ENCODE peak calls at places on chromosomes 3 and 15, in ten cellular contexts. B is cardiac muscle cell; Y is effector memory CD4-positive, alpha-beta T cell; S is A549; X is stomach; F is fibroblast of mammary gland; K is GM23248; R is PC-3; H is vagina; M is GM23338. U is an unnamed sample.

GRCh38 chr3:30042274-30042859 is 564.0 kb upstream of the TGFBR2 start:
- DNase-seq in K (peak), S (peak), Y (peak), B (peak), M (peak), F (peak), X (peak), R (peak), H (no peak), U (peak)

GRCh38 chr3:48564022-48564421 is 441 bp upstream of the UCN2 start:
- DNase-seq in S (peak), X (peak), F (peak), B (no peak), M (no peak), Y (no peak), K (peak), R (peak), H (no peak), U (peak)

GRCh38 chr15:84727429-84727828 is 11.5 kb upstream of the SEC11A start:
- DNase-seq in K (no peak), F (no peak), Y (no peak), H (no peak), S (no peak), R (no peak), M (no peak), B (no peak), X (no peak), U (no peak)

GRCh38 chr15:67185621-67186225 is 68.7 kb downstream of the AAGAB start:
- DNase-seq in X (no peak), H (peak), M (no peak), R (no peak), B (no peak), F (peak), Y (no peak), K (peak), S (peak), U (peak)

GRCh38 chr3:37704129-37704528 is 157.6 kb upstream of the CTDSPL start:
- DNase-seq in S (no peak), B (no peak), Y (no peak), K (no peak), M (no peak), X (no peak), R (no peak), H (no peak), F (no peak), U (no peak)

GRCh38 chr3:27630892-27631291 is 91.2 kb downstream of the EOMES start:
- DNase-seq in S (peak), R (peak), M (no peak), X (no peak), K (peak), F (peak), B (no peak), Y (no peak), H (no peak), U (peak)

GRCh38 chr3:120450914-120451669 is at the start of gene FSTL1:
- DNase-seq in H (peak), Y (no peak), K (peak), M (peak), B (peak), X (no peak), R (peak), F (peak), S (no peak), U (peak)

GRCh38 chr15:60745469-60745971 is 266.6 kb upstream of the ICE2 start:
- DNase-seq in X (no peak), R (no peak), B (no peak), K (peak), S (no peak), F (peak), H (peak), Y (no peak), M (no peak), U (no peak)

GRCh38 chr3:13495921-13496723 is 16.0 kb downstream of the HDAC11 start:
- DNase-seq in X (peak), B (peak), M (peak), Y (peak), K (peak), F (peak), R (peak), S (peak), H (no peak), U (peak)

GRCh38 chr3:194508486-194509449 is 22.0 kb upstream of the ATP13A3 start:
- DNase-seq in H (no peak), S (no peak), X (no peak), B (no peak), Y (no peak), K (no peak), M (no peak), F (no peak), R (no peak), U (peak)

GRCh38 chr15:90902996-90903732 is at the start of gene MAN2A2:
- DNase-seq in X (peak), B (peak), M (peak), K (peak), H (no peak), S (peak), F (peak), Y (peak), R (peak), U (peak)

GRCh38 chr3:72281551-72281950 is 496.6 kb upstream of the PROK2 start:
- DNase-seq in B (no peak), Y (no peak), R (no peak), X (no peak), F (no peak), S (no peak), K (no peak), H (no peak), M (no peak), U (no peak)

GRCh38 chr3:30720586-30721313 is 114.3 kb downstream of the TGFBR2 start:
- DNase-seq in R (peak), S (peak), M (no peak), B (no peak), F (peak), H (no peak), Y (no peak), X (no peak), K (peak), U (peak)

GRCh38 chr3:51581529-51581928 is 43.0 kb downstream of the RAD54L2 start:
- DNase-seq in B (no peak), H (no peak), F (peak), R (no peak), M (peak), X (no peak), Y (no peak), S (no peak), K (peak), U (peak)

GRCh38 chr15:58268746-58269145 is 130.6 kb downstream of the AQP9 start:
- DNase-seq in H (no peak), F (no peak), Y (no peak), M (no peak), B (no peak), R (no peak), S (no peak), X (no peak), K (no peak), U (no peak)

GRCh38 chr3:47452460-47453215 is 23.1 kb downstream of the SCAP start:
- DNase-seq in F (no peak), X (no peak), M (no peak), H (no peak), Y (no peak), R (no peak), K (no peak), S (no peak), B (no peak), U (no peak)

GRCh38 chr15:98123834-98124233 is 163.3 kb downstream of the ARRDC4 start:
- DNase-seq in S (no peak), Y (no peak), B (no peak), K (peak), F (peak), R (no peak), H (no peak), X (no peak), M (no peak), U (no peak)

GRCh38 chr3:184659797-184660301 is 52.0 kb downstream of the MAGEF1 start:
- DNase-seq in H (no peak), M (peak), X (no peak), R (no peak), F (no peak), S (no peak), Y (no peak), B (peak), K (no peak), U (peak)

GRCh38 chr15:100849021-100849831 is 30.4 kb upstream of the ALDH1A3 start:
- DNase-seq in M (peak), K (peak), H (no peak), F (peak), R (peak), X (peak), S (peak), Y (peak), B (peak), U (peak)

GRCh38 chr3:141644931-141645330 is 93.2 kb upstream of the RNF7 start:
- DNase-seq in X (peak), M (peak), B (peak), K (peak), F (peak), Y (peak), S (peak), H (no peak), R (peak), U (peak)

GRCh38 chr3:63470745-63471144 is 181.7 kb upstream of the SNTN start:
- DNase-seq in S (no peak), X (no peak), H (no peak), K (no peak), Y (no peak), F (no peak), R (no peak), M (no peak), B (no peak), U (no peak)

GRCh38 chr15:50330921-50331320 is 24.1 kb downstream of the GABPB1 start:
- DNase-seq in M (peak), K (peak), R (no peak), H (no peak), F (peak), X (no peak), S (peak), B (no peak), Y (no peak), U (no peak)

GRCh38 chr15:44340410-44340809 is 51.9 kb downstream of the GOLM2 start:
- DNase-seq in H (no peak), F (peak), R (peak), K (peak), X (no peak), M (peak), S (no peak), Y (no peak), B (no peak), U (peak)

GRCh38 chr3:12994357-12994606 is 78.9 kb downstream of the IQSEC1 start:
- DNase-seq in F (no peak), S (peak), H (no peak), X (peak), Y (no peak), M (peak), K (peak), R (peak), B (no peak), U (no peak)

GRCh38 chr3:147120029-147120428 is 286.3 kb downstream of the ZIC4 start:
- DNase-seq in H (no peak), M (peak), S (peak), F (peak), K (peak), R (peak), B (peak), X (no peak), Y (no peak), U (peak)

GRCh38 chr3:108722724-108723123 is 34.5 kb downstream of the RETNLB start:
- DNase-seq in B (no peak), Y (no peak), X (no peak), H (no peak), R (no peak), F (no peak), M (no peak), S (no peak), K (no peak), U (no peak)

GRCh38 chr3:196778755-196779154 is 39.1 kb downstream of the PAK2 start:
- DNase-seq in H (no peak), B (no peak), X (no peak), S (no peak), M (no peak), F (peak), Y (no peak), R (peak), K (peak), U (peak)

GRCh38 chr15:78368115-78368514 is 28.0 kb downstream of the CRABP1 start:
- DNase-seq in Y (no peak), F (no peak), R (no peak), S (no peak), K (no peak), B (no peak), M (no peak), X (no peak), H (no peak), U (no peak)

GRCh38 chr3:175342196-175342595 is 483.1 kb downstream of the NAALADL2 start:
- DNase-seq in F (no peak), M (no peak), Y (no peak), R (peak), S (no peak), K (no peak), H (no peak), X (no peak), B (no peak), U (no peak)

GRCh38 chr15:90648137-90649070 is 68.7 kb upstream of the BLM start:
- DNase-seq in K (peak), S (peak), B (peak), F (peak), X (peak), H (peak), R (peak), M (peak), Y (peak), U (peak)

GRCh38 chr3:88369767-88370166 is 220.0 kb downstream of the C3orf38 start:
- DNase-seq in S (no peak), X (no peak), R (no peak), K (no peak), H (no peak), Y (no peak), M (no peak), B (no peak), F (no peak), U (no peak)

GRCh38 chr3:125146601-125147490 is 65.7 kb downstream of the SLC12A8 start:
- DNase-seq in M (no peak), B (peak), X (no peak), K (no peak), R (no peak), F (no peak), S (no peak), Y (no peak), H (no peak), U (no peak)

GRCh38 chr15:92416557-92416956 is 22.9 kb downstream of the ST8SIA2 start:
- DNase-seq in X (no peak), F (no peak), Y (no peak), H (no peak), B (no peak), S (no peak), R (no peak), K (no peak), M (no peak), U (no peak)

GRCh38 chr3:36868614-36869436 is 76.0 kb downstream of the TRANK1 start:
- DNase-seq in H (no peak), F (peak), S (peak), K (peak), X (peak), B (peak), M (peak), Y (no peak), R (peak), U (peak)

GRCh38 chr15:70575251-70576227 is 187.8 kb downstream of the UACA start:
- DNase-seq in S (no peak), Y (no peak), R (no peak), F (peak), B (no peak), H (no peak), K (peak), X (no peak), M (no peak), U (peak)

GRCh38 chr3:44323341-44323955 is 15.1 kb upstream of the TCAIM start:
- DNase-seq in M (peak), S (peak), B (peak), F (peak), R (peak), X (peak), Y (no peak), H (no peak), K (peak), U (peak)

GRCh38 chr3:186464424-186465093 is 79.6 kb downstream of the CRYGS start:
- DNase-seq in B (no peak), H (peak), F (no peak), M (peak), K (no peak), Y (no peak), X (no peak), S (peak), R (peak), U (no peak)

DNA sequence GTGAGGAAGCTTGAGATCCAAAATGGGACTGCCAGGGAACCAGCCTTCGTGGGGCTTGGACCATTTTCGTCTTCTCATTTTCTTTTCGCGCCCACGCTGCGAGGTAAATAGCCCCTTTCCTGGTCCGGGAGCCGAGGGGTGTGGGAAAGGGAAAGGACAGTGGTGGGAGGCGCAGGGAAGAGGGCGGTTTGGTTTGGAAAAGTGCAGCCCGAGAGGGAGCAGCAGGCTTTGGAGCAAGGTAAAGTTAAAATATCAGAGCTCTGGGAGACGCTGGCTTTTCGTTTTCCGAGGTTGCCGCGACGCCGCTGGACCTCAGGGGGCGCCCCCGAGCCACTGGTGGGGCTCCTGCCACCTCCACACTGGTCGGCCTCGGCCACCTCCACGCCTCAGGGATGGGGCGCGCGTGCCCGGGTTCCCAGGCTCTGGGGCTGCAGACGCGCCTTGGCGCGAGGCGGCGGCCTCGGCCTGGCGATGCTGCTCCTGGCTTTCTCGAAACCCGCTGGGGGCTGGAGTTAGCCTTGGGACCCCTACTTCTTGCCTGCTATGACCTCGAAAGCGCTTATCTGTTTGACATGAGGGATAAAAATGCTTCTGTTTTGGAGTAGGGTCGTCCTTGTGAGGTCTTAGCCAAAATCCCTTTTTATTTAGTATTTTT is 3.2 kb downstream of the PTPRG start:
- DNase-seq in R (no peak), X (peak), H (peak), K (peak), Y (no peak), B (peak), M (peak), F (peak), S (no peak), U (peak)
- H3K4me3 ChIP-seq in R (no peak), X (peak), H (peak), K (peak), Y (no peak), B (peak), M (peak), F (peak), S (no peak), U (peak)

GRCh38 chr15:23422946-23423708 is 23.9 kb downstream of the GOLGA6L2 start:
- DNase-seq in H (no peak), X (no peak), K (peak), M (no peak), S (peak), R (peak), Y (no peak), B (no peak), F (peak), U (no peak)

GRCh38 chr15:23424111-23424904 is 22.7 kb downstream of the GOLGA6L2 start:
- DNase-seq in S (no peak), B (no peak), R (no peak), H (no peak), F (no peak), Y (no peak), X (no peak), M (no peak), K (no peak), U (no peak)

GRCh38 chr15:23416349-23417276 is 30.4 kb downstream of the GOLGA6L2 start:
- DNase-seq in Y (no peak), B (no peak), M (peak), R (no peak), X (no peak), F (no peak), S (no peak), H (no peak), K (no peak), U (no peak)

GRCh38 chr15:23420806-23421575 is 26.1 kb downstream of the GOLGA6L2 start:
- DNase-seq in S (no peak), F (peak), M (no peak), H (no peak), K (no peak), Y (no peak), X (no peak), R (no peak), B (no peak), U (peak)

GRCh38 chr15:23422099-23422945 is 24.7 kb downstream of the GOLGA6L2 start:
- DNase-seq in H (no peak), K (no peak), B (no peak), R (no peak), X (no peak), F (peak), Y (no peak), M (no peak), S (peak), U (no peak)
- H3K4me3 ChIP-seq in H (no peak), K (no peak), B (no peak), R (no peak), X (no peak), F (no peak), Y (no peak), M (no peak), S (no peak), U (no peak)

DNA sequence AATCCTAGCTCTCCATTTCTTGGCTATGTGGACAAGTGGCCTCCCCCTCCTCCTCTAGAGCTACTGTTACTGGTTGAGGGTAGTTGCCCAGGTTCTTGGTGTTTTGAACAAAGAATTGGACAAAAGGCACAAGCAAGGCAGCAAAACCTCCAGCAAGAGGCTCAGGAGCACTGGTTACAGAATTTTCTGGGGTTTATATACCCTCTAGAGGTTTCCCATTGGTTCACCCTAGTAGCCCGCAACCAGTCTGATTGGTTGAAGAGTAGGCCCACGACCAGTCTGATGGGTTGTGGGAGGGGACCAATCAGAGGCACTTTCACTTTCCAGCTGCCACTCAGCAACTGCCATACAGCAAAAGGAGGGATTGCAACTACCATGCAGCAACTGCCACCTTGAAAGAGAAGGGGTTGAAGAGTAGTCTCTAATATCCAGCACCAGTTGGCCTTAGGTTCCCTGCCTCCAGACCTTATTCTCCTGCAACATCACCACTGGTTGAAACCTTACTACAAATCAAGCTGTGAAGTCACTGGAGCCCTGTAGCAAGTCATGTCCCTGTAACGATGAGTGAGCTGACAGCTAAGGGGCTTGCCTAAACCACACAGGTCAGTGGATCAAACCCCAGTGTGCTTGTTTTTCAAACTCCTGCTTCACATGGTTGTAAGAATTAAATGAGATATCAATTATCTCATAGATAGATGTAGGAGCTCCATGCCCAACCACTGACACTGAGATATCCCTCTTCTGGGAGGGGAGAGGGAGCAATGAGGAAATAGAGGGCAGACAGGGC is 2.9 kb upstream of the C15orf39 start:
- DNase-seq in X (no peak), S (peak), M (peak), R (peak), F (peak), H (no peak), K (no peak), B (peak), Y (no peak), U (peak)
- H3K4me3 ChIP-seq in X (no peak), S (no peak), M (no peak), R (no peak), F (no peak), H (no peak), K (no peak), B (no peak), Y (no peak), U (no peak)

GRCh38 chr15:73996939-73997338 is 2.4 kb downstream of the PML start:
- DNase-seq in B (no peak), Y (no peak), K (peak), M (peak), S (no peak), X (no peak), F (peak), R (no peak), H (no peak), U (peak)
- H3K4me3 ChIP-seq in B (no peak), Y (peak), K (peak), M (peak), S (no peak), X (peak), F (peak), R (peak), H (peak), U (peak)

U was measured in fibroblast of villous mesenchyme.